ENCODE peak calls at places on chromosome 14, in eight cellular contexts. One of them, this sample, is unnamed.

GRCh38 chr14:94542111-94542810 is 19.0 kb upstream of the SERPINA4 start:
- DNase-seq in A549: no peak
- DNase-seq in GDM1: no peak
- DNase-seq in C1 segment of cervical spinal cord: no peak
- DNase-seq in naive thymus-derived CD8-positive, alpha-beta T cell: no peak
- DNase-seq in tibial nerve: no peak
- DNase-seq in glutamatergic neuron: no peak
- DNase-seq in cardiac muscle cell: peak
- DNase-seq in this sample: peak

GRCh38 chr14:72451081-72451972 is 442.6 kb downstream of the DPF3 start:
- DNase-seq in A549: no peak
- DNase-seq in GDM1: no peak
- DNase-seq in C1 segment of cervical spinal cord: no peak
- DNase-seq in naive thymus-derived CD8-positive, alpha-beta T cell: peak
- DNase-seq in tibial nerve: no peak
- DNase-seq in glutamatergic neuron: peak
- DNase-seq in cardiac muscle cell: no peak
- DNase-seq in this sample: no peak

GRCh38 chr14:103090481-103091020 is 4.0 kb upstream of the EXOC3L4 start:
- DNase-seq in A549: no peak
- DNase-seq in GDM1: no peak
- DNase-seq in C1 segment of cervical spinal cord: no peak
- DNase-seq in naive thymus-derived CD8-positive, alpha-beta T cell: no peak
- DNase-seq in tibial nerve: no peak
- DNase-seq in glutamatergic neuron: no peak
- DNase-seq in cardiac muscle cell: no peak
- DNase-seq in this sample: no peak

GRCh38 chr14:22177870-22178269 is 411.2 kb downstream of the DAD1 start:
- DNase-seq in A549: no peak
- DNase-seq in GDM1: peak
- DNase-seq in C1 segment of cervical spinal cord: no peak
- DNase-seq in naive thymus-derived CD8-positive, alpha-beta T cell: peak
- DNase-seq in tibial nerve: no peak
- DNase-seq in glutamatergic neuron: no peak
- DNase-seq in cardiac muscle cell: peak
- DNase-seq in this sample: no peak

GRCh38 chr14:34224221-34224620 is 237.8 kb downstream of the SPTSSA start:
- DNase-seq in A549: no peak
- DNase-seq in GDM1: no peak
- DNase-seq in C1 segment of cervical spinal cord: no peak
- DNase-seq in naive thymus-derived CD8-positive, alpha-beta T cell: no peak
- DNase-seq in tibial nerve: no peak
- DNase-seq in glutamatergic neuron: no peak
- DNase-seq in cardiac muscle cell: no peak
- DNase-seq in this sample: no peak

GRCh38 chr14:99908653-99909250 is 115.5 kb downstream of the EML1 start:
- DNase-seq in A549: no peak
- DNase-seq in GDM1: no peak
- DNase-seq in C1 segment of cervical spinal cord: no peak
- DNase-seq in naive thymus-derived CD8-positive, alpha-beta T cell: no peak
- DNase-seq in tibial nerve: no peak
- DNase-seq in glutamatergic neuron: no peak
- DNase-seq in cardiac muscle cell: no peak
- DNase-seq in this sample: no peak

GRCh38 chr14:68794856-68795601 is 2.2 kb upstream of the ZFP36L1 start:
- DNase-seq in A549: no peak
- DNase-seq in GDM1: no peak
- DNase-seq in C1 segment of cervical spinal cord: peak
- DNase-seq in naive thymus-derived CD8-positive, alpha-beta T cell: peak
- DNase-seq in tibial nerve: no peak
- DNase-seq in glutamatergic neuron: peak
- DNase-seq in cardiac muscle cell: peak
- DNase-seq in this sample: no peak

GRCh38 chr14:23071975-23072539 is 14.7 kb upstream of the CDH24 start:
- DNase-seq in A549: no peak
- DNase-seq in GDM1: no peak
- DNase-seq in C1 segment of cervical spinal cord: no peak
- DNase-seq in naive thymus-derived CD8-positive, alpha-beta T cell: no peak
- DNase-seq in tibial nerve: no peak
- DNase-seq in glutamatergic neuron: no peak
- DNase-seq in cardiac muscle cell: no peak
- DNase-seq in this sample: peak

GRCh38 chr14:100778951-100779690 is 46.8 kb upstream of the MEG3 start:
- DNase-seq in A549: no peak
- DNase-seq in GDM1: no peak
- DNase-seq in C1 segment of cervical spinal cord: no peak
- DNase-seq in naive thymus-derived CD8-positive, alpha-beta T cell: no peak
- DNase-seq in tibial nerve: no peak
- DNase-seq in glutamatergic neuron: no peak
- DNase-seq in cardiac muscle cell: no peak
- DNase-seq in this sample: no peak

GRCh38 chr14:49621114-49621881 is 699 bp downstream of the MGAT2 start:
- DNase-seq in A549: no peak
- DNase-seq in GDM1: peak
- DNase-seq in C1 segment of cervical spinal cord: no peak
- DNase-seq in naive thymus-derived CD8-positive, alpha-beta T cell: no peak
- DNase-seq in tibial nerve: peak
- DNase-seq in glutamatergic neuron: peak
- DNase-seq in cardiac muscle cell: peak
- DNase-seq in this sample: no peak

GRCh38 chr14:36844443-36844842 is 182.8 kb downstream of the PAX9 start:
- DNase-seq in A549: no peak
- DNase-seq in GDM1: no peak
- DNase-seq in C1 segment of cervical spinal cord: no peak
- DNase-seq in naive thymus-derived CD8-positive, alpha-beta T cell: no peak
- DNase-seq in tibial nerve: no peak
- DNase-seq in glutamatergic neuron: no peak
- DNase-seq in cardiac muscle cell: no peak
- DNase-seq in this sample: no peak

GRCh38 chr14:97709552-97709951 is 912.4 kb downstream of the VRK1 start:
- DNase-seq in A549: no peak
- DNase-seq in GDM1: no peak
- DNase-seq in C1 segment of cervical spinal cord: no peak
- DNase-seq in naive thymus-derived CD8-positive, alpha-beta T cell: peak
- DNase-seq in tibial nerve: no peak
- DNase-seq in glutamatergic neuron: no peak
- DNase-seq in cardiac muscle cell: no peak
- DNase-seq in this sample: no peak

GRCh38 chr14:103520657-103521437 is 1.8 kb downstream of the CKB start:
- DNase-seq in A549: peak
- DNase-seq in GDM1: peak
- DNase-seq in C1 segment of cervical spinal cord: peak
- DNase-seq in naive thymus-derived CD8-positive, alpha-beta T cell: peak
- DNase-seq in tibial nerve: peak
- DNase-seq in glutamatergic neuron: peak
- DNase-seq in cardiac muscle cell: peak
- DNase-seq in this sample: peak

GRCh38 chr14:63524537-63525155 is 18.5 kb downstream of the PPP2R5E start:
- DNase-seq in A549: no peak
- DNase-seq in GDM1: no peak
- DNase-seq in C1 segment of cervical spinal cord: no peak
- DNase-seq in naive thymus-derived CD8-positive, alpha-beta T cell: no peak
- DNase-seq in tibial nerve: no peak
- DNase-seq in glutamatergic neuron: no peak
- DNase-seq in cardiac muscle cell: no peak
- DNase-seq in this sample: no peak

GRCh38 chr14:76348898-76349297 is 27.0 kb upstream of the ESRRB start:
- DNase-seq in A549: no peak
- DNase-seq in GDM1: no peak
- DNase-seq in C1 segment of cervical spinal cord: no peak
- DNase-seq in naive thymus-derived CD8-positive, alpha-beta T cell: no peak
- DNase-seq in tibial nerve: no peak
- DNase-seq in glutamatergic neuron: no peak
- DNase-seq in cardiac muscle cell: peak
- DNase-seq in this sample: no peak

GRCh38 chr14:104446611-104447010 is 133.0 kb upstream of the C14orf180 start:
- DNase-seq in A549: no peak
- DNase-seq in GDM1: no peak
- DNase-seq in C1 segment of cervical spinal cord: no peak
- DNase-seq in naive thymus-derived CD8-positive, alpha-beta T cell: no peak
- DNase-seq in tibial nerve: no peak
- DNase-seq in glutamatergic neuron: no peak
- DNase-seq in cardiac muscle cell: no peak
- DNase-seq in this sample: no peak

GRCh38 chr14:68583527-68584275 is 209.2 kb downstream of the ZFP36L1 start:
- DNase-seq in A549: no peak
- DNase-seq in GDM1: no peak
- DNase-seq in C1 segment of cervical spinal cord: no peak
- DNase-seq in naive thymus-derived CD8-positive, alpha-beta T cell: no peak
- DNase-seq in tibial nerve: no peak
- DNase-seq in glutamatergic neuron: no peak
- DNase-seq in cardiac muscle cell: no peak
- DNase-seq in this sample: no peak

GRCh38 chr14:99361596-99362220 is 89.7 kb upstream of the BCL11B start:
- DNase-seq in A549: no peak
- DNase-seq in GDM1: no peak
- DNase-seq in C1 segment of cervical spinal cord: no peak
- DNase-seq in naive thymus-derived CD8-positive, alpha-beta T cell: no peak
- DNase-seq in tibial nerve: no peak
- DNase-seq in glutamatergic neuron: no peak
- DNase-seq in cardiac muscle cell: no peak
- DNase-seq in this sample: peak